ENCODE peak calls at places on chromosomes 16 and 17, in seven cellular contexts. V is mammary epithelial cell, H is IMR-90, K is endothelial cell of umbilical vein, N is right lobe of liver, Y is RWPE1, G is dorsolateral prefrontal cortex. O is an unnamed sample.
A peak's percentile ranks its signal among the peaks of the same experiment; 100 is the strongest.

GRCh38 chr17:48892940-48893645 is 506 bp downstream of the ATP5MC1 start:
- DNase-seq in V (no peak), H (no peak), K (no peak), N (no peak), Y (no peak), G (no peak), O (no peak)

GRCh38 chr17:31388770-31389672 is 2.5 kb upstream of the RAB11FIP4 start:
- DNase-seq in V (no peak), H (no peak), K (peak; percentile 32), N (no peak), Y (peak; percentile 46), G (peak; percentile 79), O (no peak)

GRCh38 chr16:57538235-57538711 is 1.9 kb upstream of the CCDC102A start:
- DNase-seq in V (no peak), H (no peak), K (no peak), N (peak; percentile 40), Y (no peak), G (peak; percentile 31), O (no peak)

GRCh38 chr17:71342726-71343125 is 778.1 kb upstream of the SOX9 start:
- DNase-seq in V (peak; percentile 23), H (no peak), K (no peak), N (no peak), Y (no peak), G (no peak), O (no peak)

GRCh38 chr17:74750327-74751069 is 2.1 kb downstream of the NHERF1 start:
- DNase-seq in V (no peak), H (no peak), K (no peak), N (peak; percentile 95), Y (no peak), G (no peak), O (no peak)

GRCh38 chr16:733382-734207 is 6.7 kb downstream of the HAGHL start:
- DNase-seq in V (no peak), H (no peak), K (no peak), N (peak; percentile 52), Y (no peak), G (no peak), O (no peak)

GRCh38 chr17:14922421-14922820 is 342.7 kb downstream of the PMP22 start:
- DNase-seq in V (no peak), H (no peak), K (no peak), N (no peak), Y (no peak), G (no peak), O (no peak)

GRCh38 chr16:88451586-88452484 is 1.2 kb upstream of the ZFPM1 start:
- DNase-seq in V (no peak), H (no peak), K (peak; percentile 12), N (no peak), Y (no peak), G (no peak), O (no peak)

GRCh38 chr16:24984903-24985675 is 30.1 kb downstream of the ARHGAP17 start:
- DNase-seq in V (no peak), H (no peak), K (no peak), N (no peak), Y (no peak), G (no peak), O (no peak)

GRCh38 chr17:61657338-61657737 is 66.3 kb upstream of the NACA2 start:
- DNase-seq in V (no peak), H (peak; percentile 8), K (peak; percentile 17), N (no peak), Y (no peak), G (no peak), O (no peak)

GRCh38 chr17:38750044-38750311 is 1.8 kb upstream of the PCGF2 start:
- DNase-seq in V (no peak), H (no peak), K (no peak), N (no peak), Y (no peak), G (no peak), O (no peak)
- H3K27ac ChIP-seq in V (no peak overlapping the region), H (peak overlapping the region; percentile 24), K (peak overlapping the region; percentile 4), N (peak overlapping the region; percentile 88), Y (peak overlapping the region; percentile 94), G (peak overlapping the region; percentile 92), O (peak overlapping the region; percentile 77)

DNA sequence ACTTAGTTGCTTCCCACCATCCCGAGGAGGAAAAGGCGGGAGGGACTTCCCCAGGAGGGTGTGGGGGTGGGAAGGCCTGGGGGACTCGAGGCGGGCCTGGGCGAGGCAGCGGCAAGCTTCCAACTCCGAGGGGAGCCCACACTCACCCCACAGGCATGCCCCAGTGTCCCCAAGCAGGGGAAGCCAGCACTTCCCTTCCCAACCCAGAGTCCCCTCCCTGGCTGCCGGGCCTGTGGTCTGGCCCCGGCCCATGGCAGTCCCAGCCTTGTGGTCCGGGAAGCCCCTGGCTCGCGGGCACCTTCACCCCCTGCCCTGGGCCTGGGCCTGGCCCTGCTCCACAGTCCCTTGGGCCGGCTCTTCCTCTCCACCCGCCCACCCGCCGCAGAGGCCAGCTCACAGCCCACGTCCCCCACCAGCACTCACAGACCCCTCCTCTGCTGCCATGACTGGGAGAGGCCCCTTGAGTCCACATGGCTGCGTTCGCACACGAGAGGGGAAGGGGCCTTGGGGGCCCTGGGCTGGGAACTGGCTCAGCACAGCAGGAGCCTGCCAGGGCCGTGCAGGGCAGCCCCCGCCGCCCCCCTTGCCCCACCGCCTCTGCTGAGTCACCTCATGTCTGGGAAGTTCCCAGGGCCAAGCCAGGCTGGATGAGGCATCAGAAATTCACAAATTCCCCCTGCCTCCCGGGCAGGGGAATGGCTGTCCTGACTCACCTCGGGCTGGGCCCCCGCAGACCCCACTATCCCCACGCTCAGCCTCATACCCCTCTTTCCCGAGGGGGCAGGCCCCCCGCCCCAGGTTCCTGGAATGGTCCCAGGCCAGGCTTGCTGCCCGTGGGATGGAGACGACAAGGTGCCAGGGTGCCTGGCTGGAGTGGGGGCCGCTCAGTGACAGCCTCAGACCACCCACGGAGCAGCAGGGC is 27.8 kb downstream of the BAHCC1 start:
- DNase-seq in V (peak; percentile 93), H (peak; percentile 96), K (peak; percentile 93), N (no peak), Y (peak; percentile 93), G (no peak), O (peak; percentile 39)
- H3K27ac ChIP-seq in V (peak overlapping the region; percentile 54), H (peak overlapping the region; percentile 98), K (peak overlapping the region; percentile 90), N (no peak overlapping the region), Y (peak overlapping the region; percentile 91), G (no peak overlapping the region), O (peak overlapping the region; percentile 33)

GRCh38 chr17:9958586-9959281 is 53.7 kb upstream of the RCVRN start:
- DNase-seq in V (no peak), H (no peak), K (no peak), N (peak; percentile 49), Y (no peak), G (no peak), O (no peak)
- H3K27ac ChIP-seq in V (no peak overlapping the region), H (no peak overlapping the region), K (no peak overlapping the region), N (no peak overlapping the region), Y (no peak overlapping the region), G (peak overlapping the region; percentile 52), O (no peak overlapping the region)

GRCh38 chr16:50304467-50305440 is 38.4 kb downstream of the ADCY7 start:
- DNase-seq in V (no peak), H (no peak), K (no peak), N (no peak), Y (no peak), G (peak; percentile 24), O (no peak)

GRCh38 chr16:50303041-50303604 is 36.8 kb downstream of the ADCY7 start:
- DNase-seq in V (no peak), H (peak; percentile 57), K (no peak), N (no peak), Y (no peak), G (peak; percentile 16), O (no peak)

GRCh38 chr16:50302472-50303005 is 36.2 kb downstream of the ADCY7 start:
- DNase-seq in V (no peak), H (no peak), K (no peak), N (no peak), Y (no peak), G (peak; percentile 17), O (no peak)

GRCh38 chr16:50305441-50306061 is 39.2 kb downstream of the ADCY7 start:
- DNase-seq in V (no peak), H (no peak), K (no peak), N (no peak), Y (no peak), G (peak; percentile 20), O (no peak)

GRCh38 chr16:50303605-50304466 is 37.5 kb downstream of the ADCY7 start:
- DNase-seq in V (no peak), H (peak; percentile 70), K (no peak), N (no peak), Y (no peak), G (peak; percentile 26), O (no peak)
- H3K27ac ChIP-seq in V (no peak overlapping the region), H (peak overlapping the region; percentile 63), K (no peak overlapping the region), N (no peak overlapping the region), Y (no peak overlapping the region), G (no peak overlapping the region), O (no peak overlapping the region)